ENCODE peak calls at places on chromosome 9, in seven cellular contexts. G is astrocyte of the cerebellum, C is kidney, T is astrocyte of the spinal cord, S is PC-9, L is choroid plexus epithelial cell, J is lower lobe of right lung. P is an unnamed sample.

GRCh38 chr9:128390150-128390812 is 19.1 kb downstream of the URM1 start:
- DNase-seq in G (no peak), C (no peak), T (no peak), S (no peak), L (no peak), J (no peak), P (no peak)

GRCh38 chr9:27407966-27408365 is 111.0 kb upstream of the EQTN start:
- DNase-seq in G (peak; percentile 4), C (no peak), T (peak; percentile 54), S (no peak), L (peak; percentile 58), J (no peak), P (no peak)

GRCh38 chr9:135227641-135228251 is 140.3 kb downstream of the OLFM1 start:
- DNase-seq in G (no peak), C (peak; percentile 53), T (no peak), S (no peak), L (no peak), J (peak; percentile 21), P (no peak)

GRCh38 chr9:135772056-135773042 is 70.4 kb downstream of the KCNT1 start:
- DNase-seq in G (no peak), C (no peak), T (no peak), S (no peak), L (no peak), J (no peak), P (no peak)

GRCh38 chr9:27373851-27374250 is 76.9 kb upstream of the EQTN start:
- DNase-seq in G (no peak), C (no peak), T (no peak), S (no peak), L (no peak), J (no peak), P (no peak)

GRCh38 chr9:133184971-133185370 is 21.3 kb upstream of the GBGT1 start:
- DNase-seq in G (peak; percentile 71), C (no peak), T (peak; percentile 73), S (peak; percentile 50), L (peak; percentile 90), J (no peak), P (peak; percentile 77)

GRCh38 chr9:18473551-18474279 is at the start of gene ADAMTSL1:
- DNase-seq in G (peak; percentile 64), C (peak; percentile 54), T (peak; percentile 90), S (no peak), L (peak; percentile 71), J (no peak), P (no peak)

GRCh38 chr9:123997665-123998277 is 13.8 kb upstream of the LHX2 start:
- DNase-seq in G (no peak), C (peak; percentile 79), T (no peak), S (no peak), L (peak; percentile 25), J (peak; percentile 81), P (no peak)

GRCh38 chr9:84276741-84277140 is 63.8 kb downstream of the SLC28A3 start:
- DNase-seq in G (no peak), C (no peak), T (no peak), S (no peak), L (no peak), J (no peak), P (no peak)

GRCh38 chr9:77876091-77876490 is 155.5 kb downstream of the GNAQ start:
- DNase-seq in G (no peak), C (no peak), T (peak; percentile 17), S (peak; percentile 14), L (peak; percentile 29), J (no peak), P (no peak)

GRCh38 chr9:12794024-12794799 is 19.4 kb downstream of the LURAP1L start:
- DNase-seq in G (no peak), C (no peak), T (no peak), S (no peak), L (peak; percentile 64), J (no peak), P (no peak)

GRCh38 chr9:115035872-115036612 is 81.9 kb downstream of the TNC start:
- DNase-seq in G (peak; percentile 80), C (no peak), T (peak; percentile 87), S (no peak), L (peak; percentile 80), J (no peak), P (no peak)

GRCh38 chr9:100150209-100150608 is 51.2 kb downstream of the INVS start:
- DNase-seq in G (peak; percentile 47), C (no peak), T (peak; percentile 62), S (no peak), L (peak; percentile 82), J (no peak), P (no peak)

GRCh38 chr9:94081864-94082468 is 2.3 kb upstream of the PTPDC1 start:
- DNase-seq in G (no peak), C (no peak), T (no peak), S (no peak), L (no peak), J (no peak), P (no peak)

GRCh38 chr9:29211681-29212589 is 1638.7 kb upstream of the C9orf72 start:
- DNase-seq in G (no peak), C (peak; percentile 72), T (peak; percentile 7), S (peak; percentile 57), L (peak; percentile 35), J (peak; percentile 50), P (peak; percentile 8)

GRCh38 chr9:21404146-21404545 is 4.8 kb upstream of the IFNA8 start:
- DNase-seq in G (no peak), C (no peak), T (no peak), S (no peak), L (no peak), J (no peak), P (no peak)

GRCh38 chr9:123248630-123249029 is 19.8 kb downstream of the STRBP start:
- DNase-seq in G (no peak), C (no peak), T (no peak), S (no peak), L (no peak), J (no peak), P (no peak)

GRCh38 chr9:99307846-99308245 is 85.8 kb downstream of the SEC61B start:
- DNase-seq in G (no peak), C (no peak), T (no peak), S (peak; percentile 22), L (no peak), J (no peak), P (no peak)

GRCh38 chr9:22817181-22817580 is 370.6 kb downstream of the DMRTA1 start:
- DNase-seq in G (no peak), C (no peak), T (peak; percentile 57), S (no peak), L (peak; percentile 4), J (no peak), P (no peak)

GRCh38 chr9:128072144-128073021 is 4.4 kb downstream of the SLC25A25 start:
- DNase-seq in G (peak; percentile 54), C (peak; percentile 90), T (peak; percentile 84), S (peak; percentile 77), L (peak; percentile 80), J (peak; percentile 77), P (peak; percentile 66)

GRCh38 chr9:99336005-99336404 is 113.9 kb downstream of the SEC61B start:
- DNase-seq in G (no peak), C (no peak), T (no peak), S (no peak), L (no peak), J (no peak), P (no peak)

GRCh38 chr9:120733190-120733589 is 18.9 kb upstream of the MEGF9 start:
- DNase-seq in G (no peak), C (peak; percentile 81), T (peak; percentile 60), S (peak; percentile 70), L (peak; percentile 55), J (peak; percentile 73), P (no peak)

DNA sequence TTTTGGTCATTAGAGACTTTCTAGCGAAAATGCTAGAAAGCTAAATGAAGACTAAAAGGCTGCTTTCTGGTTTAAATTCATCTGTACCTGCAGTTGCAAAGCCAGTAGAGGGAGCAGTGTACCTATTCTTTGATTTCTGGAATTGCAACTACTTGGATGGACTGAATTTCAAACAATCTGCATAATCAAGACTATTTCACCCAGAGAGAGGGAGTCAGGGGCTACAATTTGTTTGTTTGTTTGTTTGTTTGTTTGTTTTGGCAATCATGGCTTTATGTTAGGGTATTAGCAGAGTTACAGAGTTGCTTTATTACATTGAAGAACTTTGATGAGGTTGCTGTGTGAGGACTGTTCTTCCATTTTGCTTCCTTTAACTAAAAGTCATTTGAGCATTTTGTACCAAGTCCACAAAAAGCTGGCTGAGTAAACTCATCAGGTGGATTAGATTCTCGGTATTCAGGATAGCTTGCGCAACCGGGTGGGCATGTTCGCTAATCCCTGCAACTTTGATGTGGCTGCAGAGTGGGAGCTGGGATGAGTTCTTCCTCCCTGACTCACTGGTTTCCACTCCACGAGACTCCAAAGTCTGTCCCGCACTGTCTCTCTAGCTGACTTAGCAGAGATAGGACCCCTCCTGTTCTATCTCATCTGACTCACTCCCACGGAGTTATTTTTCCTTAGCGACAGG is 80.0 kb upstream of the TUT7 start:
- DNase-seq in G (peak; percentile 69), C (no peak), T (peak; percentile 81), S (peak; percentile 2), L (peak; percentile 90), J (no peak), P (peak; percentile 34)
- H3K4me3 ChIP-seq in G (no peak overlapping the region), C (peak overlapping the region; percentile 46), T (peak overlapping the region; percentile 8), S (no peak overlapping the region), L (peak overlapping the region; percentile 36), J (no peak overlapping the region), P (no peak overlapping the region)

DNA sequence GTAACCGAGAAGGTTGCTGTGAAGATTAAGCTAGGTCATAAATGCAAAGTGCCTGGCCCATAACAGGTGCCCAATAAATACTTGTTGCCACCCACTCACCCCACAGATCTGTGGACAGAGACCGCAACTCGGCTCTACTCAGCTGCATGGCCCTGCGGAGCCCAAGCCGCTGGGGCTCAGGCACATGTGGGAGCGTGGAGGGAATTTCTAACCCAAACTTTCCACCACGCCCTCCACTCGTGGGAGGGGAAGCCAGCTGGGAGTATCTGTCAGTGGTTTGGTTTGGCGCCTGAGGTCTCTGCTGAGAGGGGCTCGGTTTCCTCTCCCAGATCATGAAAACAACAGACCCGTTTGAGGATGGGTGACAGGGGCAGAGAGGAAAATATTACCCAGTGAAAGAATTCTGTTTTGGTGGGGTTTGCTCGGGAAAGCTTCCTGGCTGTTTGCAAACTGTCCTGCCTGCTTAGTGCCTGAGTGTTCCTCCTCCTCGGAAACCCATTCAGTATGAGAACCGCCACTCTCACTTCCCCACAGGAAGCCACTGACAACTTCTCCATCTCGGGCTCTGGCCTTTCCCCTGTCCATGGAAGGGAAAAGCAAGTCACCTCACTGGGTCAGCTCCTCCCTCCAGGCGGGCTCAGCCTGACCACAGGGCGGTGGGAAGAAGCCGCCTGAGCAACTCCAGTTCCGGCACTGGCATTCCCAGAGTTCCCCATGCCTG is 60.1 kb downstream of the RGS3 start:
- DNase-seq in G (no peak), C (no peak), T (no peak), S (no peak), L (peak; percentile 30), J (peak; percentile 70), P (peak; percentile 66)
- H3K4me3 ChIP-seq in G (no peak overlapping the region), C (no peak overlapping the region), T (no peak overlapping the region), S (no peak overlapping the region), L (no peak overlapping the region), J (peak overlapping the region; percentile 25), P (peak overlapping the region; percentile 17)

DNA sequence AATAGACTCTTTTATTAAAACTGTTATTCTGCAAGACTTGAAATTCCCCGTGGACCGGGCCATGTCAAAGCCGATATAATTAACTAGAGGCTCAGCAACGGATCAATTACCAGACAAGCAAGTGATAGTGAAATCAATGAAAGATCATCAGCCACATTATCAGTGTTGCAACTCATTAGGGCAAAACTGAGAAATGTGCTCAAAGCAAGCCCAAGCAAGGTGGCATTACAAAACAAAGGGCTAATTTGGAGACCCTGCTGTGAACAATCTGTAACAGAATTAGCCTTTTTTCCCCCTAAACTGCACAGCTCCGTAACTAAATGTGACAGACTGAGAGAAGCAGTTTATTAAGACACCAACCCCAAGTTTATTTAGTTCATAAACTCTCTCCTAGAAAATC is 140.3 kb downstream of the BNC2 start:
- DNase-seq in G (no peak), C (no peak), T (no peak), S (no peak), L (no peak), J (no peak), P (no peak)
- H3K4me3 ChIP-seq in G (no peak overlapping the region), C (no peak overlapping the region), T (no peak overlapping the region), S (no peak overlapping the region), L (no peak overlapping the region), J (no peak overlapping the region), P (no peak overlapping the region)

GRCh38 chr9:132160802-132161742 is 786 bp upstream of the NTNG2 start:
- DNase-seq in G (peak; percentile 34), C (no peak), T (peak; percentile 59), S (no peak), L (peak; percentile 84), J (no peak), P (peak; percentile 88)
- H3K4me3 ChIP-seq in G (peak overlapping the region; percentile 54), C (no peak overlapping the region), T (peak overlapping the region; percentile 52), S (peak overlapping the region; percentile 43), L (peak overlapping the region; percentile 59), J (peak overlapping the region; percentile 79), P (peak overlapping the region; percentile 68)